ENCODE peak calls at places on chromosomes 4 and X, in six cellular contexts. T, U, J, Q, N and M are unnamed samples.

GRCh38 chr4:67909910-67910905 is 26.4 kb upstream of the TMPRSS11D start:
- DNase-seq in N (no peak), Q (no peak), T (no peak), J (no peak), U (no peak), M (no peak)

GRCh38 chr4:116598980-116599789 is 486.2 kb downstream of the TRAM1L1 start:
- DNase-seq in J (no peak), U (no peak), Q (no peak), T (no peak), N (no peak), M (no peak)

GRCh38 chr4:153161599-153161971 is 42.7 kb upstream of the TRIM2 start:
- DNase-seq in J (no peak), N (no peak), T (no peak), Q (no peak), U (no peak), M (no peak)

GRCh38 chr4:152100378-152101201 is 339.8 kb upstream of the GATB start:
- DNase-seq in N (peak), Q (peak), U (no peak), J (peak), T (peak), M (no peak)

GRCh38 chr4:165208741-165209388 is 1.5 kb downstream of the KLHL2 start:
- DNase-seq in N (no peak), Q (no peak), T (peak), J (no peak), U (no peak), M (no peak)

GRCh38 chrX:10071451-10072163 is 85.2 kb upstream of the CLCN4 start:
- DNase-seq in N (no peak), J (no peak), U (no peak), T (no peak), Q (no peak), M (no peak)

GRCh38 chr4:168569066-168569908 is 72.4 kb downstream of the PALLD start:
- DNase-seq in Q (no peak), T (peak), U (no peak), N (no peak), J (no peak), M (no peak)

GRCh38 chr4:85522277-85522676 is 47.3 kb downstream of the ARHGAP24 start:
- DNase-seq in J (no peak), T (no peak), N (no peak), Q (no peak), U (no peak), M (no peak)

GRCh38 chr4:168689791-168690190 is 192.9 kb downstream of the PALLD start:
- DNase-seq in J (no peak), Q (no peak), U (no peak), T (no peak), N (no peak), M (no peak)

GRCh38 chrX:102085706-102086105 is 39.8 kb upstream of the TCEAL2 start:
- DNase-seq in N (no peak), T (no peak), J (no peak), Q (no peak), U (no peak), M (no peak)

GRCh38 chr4:39786838-39787237 is 88.9 kb downstream of the UBE2K start:
- DNase-seq in N (no peak), J (no peak), Q (no peak), U (no peak), T (no peak), M (no peak)

GRCh38 chr4:172169871-172170270 is 356.7 kb downstream of the GALNTL6 start:
- DNase-seq in T (no peak), Q (no peak), N (no peak), J (no peak), U (no peak), M (no peak)

GRCh38 chr4:189656551-189657165 is 284.0 kb upstream of the FRG1 start:
- DNase-seq in U (no peak), N (no peak), Q (no peak), T (no peak), J (no peak), M (no peak)

GRCh38 chr4:8312069-8312445 is 42.5 kb downstream of the HTRA3 start:
- DNase-seq in U (no peak), J (no peak), N (no peak), Q (no peak), T (no peak), M (no peak)

GRCh38 chrX:39716401-39716800 is 381.4 kb downstream of the BCOR start:
- DNase-seq in J (no peak), T (no peak), U (no peak), N (no peak), Q (no peak), M (no peak)

GRCh38 chr4:164396439-164396838 is 357.5 kb upstream of the SMIM31 start:
- DNase-seq in T (peak), J (no peak), Q (no peak), N (no peak), U (no peak), M (no peak)